ENCODE peak calls at places on chromosomes 3 and 15, in six cellular contexts. One of them, this sample, is unnamed. For H3K4me1, the result is how much of the 10 kb centered on the place peaks cover.

GRCh38 chr15:66405605-66406004 is 18.9 kb downstream of the MAP2K1 start:
- DNase-seq in mesenchymal stem cell: no peak
- DNase-seq in mesendoderm: no peak
- DNase-seq in IMR-90: peak
- DNase-seq in neuronal stem cell: no peak
- DNase-seq in H1: no peak
- DNase-seq in this sample: no peak

GRCh38 chr3:106337116-106337515 is 468.3 kb upstream of the CBLB start:
- DNase-seq in mesenchymal stem cell: no peak
- DNase-seq in H1: no peak
- DNase-seq in IMR-90: peak
- DNase-seq in neuronal stem cell: no peak
- DNase-seq in mesendoderm: no peak
- DNase-seq in this sample: no peak

GRCh38 chr3:150227839-150228238 is 180.3 kb upstream of the TSC22D2 start:
- DNase-seq in mesenchymal stem cell: peak
- DNase-seq in mesendoderm: peak
- DNase-seq in IMR-90: peak
- DNase-seq in neuronal stem cell: peak
- DNase-seq in H1: peak
- DNase-seq in this sample: peak

GRCh38 chr15:60044636-60045273 is 40.6 kb downstream of the FOXB1 start:
- DNase-seq in IMR-90: no peak
- DNase-seq in mesenchymal stem cell: no peak
- DNase-seq in neuronal stem cell: no peak
- DNase-seq in H1: no peak
- DNase-seq in mesendoderm: peak
- DNase-seq in this sample: no peak

GRCh38 chr15:88391700-88392099 is 75.5 kb downstream of the MRPL46 start:
- DNase-seq in mesendoderm: no peak
- DNase-seq in H1: no peak
- DNase-seq in neuronal stem cell: no peak
- DNase-seq in mesenchymal stem cell: no peak
- DNase-seq in IMR-90: no peak
- DNase-seq in this sample: no peak

GRCh38 chr3:184642623-184643308 is 69.1 kb downstream of the MAGEF1 start:
- DNase-seq in IMR-90: no peak
- DNase-seq in H1: no peak
- DNase-seq in neuronal stem cell: no peak
- DNase-seq in mesenchymal stem cell: no peak
- DNase-seq in mesendoderm: peak
- DNase-seq in this sample: no peak

GRCh38 chr15:40454904-40455391 is 14.2 kb downstream of the BAHD1 start:
- DNase-seq in mesendoderm: no peak
- DNase-seq in mesenchymal stem cell: peak
- DNase-seq in neuronal stem cell: no peak
- DNase-seq in IMR-90: peak
- DNase-seq in H1: no peak
- DNase-seq in this sample: no peak

GRCh38 chr3:149384911-149385321 is 7.5 kb upstream of the TM4SF1 start:
- DNase-seq in mesenchymal stem cell: peak
- DNase-seq in H1: no peak
- DNase-seq in IMR-90: peak
- DNase-seq in neuronal stem cell: no peak
- DNase-seq in mesendoderm: peak
- DNase-seq in this sample: no peak

GRCh38 chr3:106208979-106209378 is 340.2 kb upstream of the CBLB start:
- DNase-seq in mesenchymal stem cell: no peak
- DNase-seq in neuronal stem cell: no peak
- DNase-seq in H1: no peak
- DNase-seq in IMR-90: peak
- DNase-seq in mesendoderm: no peak
- DNase-seq in this sample: no peak

GRCh38 chr3:52843881-52844280 is 9.1 kb upstream of the MUSTN1 start:
- DNase-seq in IMR-90: no peak
- DNase-seq in mesenchymal stem cell: no peak
- DNase-seq in H1: no peak
- DNase-seq in mesendoderm: no peak
- DNase-seq in neuronal stem cell: no peak
- DNase-seq in this sample: no peak

GRCh38 chr15:42665827-42666226 is 71.1 kb downstream of the CDAN1 start:
- DNase-seq in mesenchymal stem cell: no peak
- DNase-seq in H1: no peak
- DNase-seq in mesendoderm: peak
- DNase-seq in neuronal stem cell: no peak
- DNase-seq in IMR-90: no peak
- DNase-seq in this sample: no peak

GRCh38 chr15:87547470-87548181 is 708.9 kb downstream of the NTRK3 start:
- DNase-seq in neuronal stem cell: no peak
- DNase-seq in IMR-90: no peak
- DNase-seq in mesenchymal stem cell: no peak
- DNase-seq in mesendoderm: no peak
- DNase-seq in H1: no peak
- DNase-seq in this sample: no peak

GRCh38 chr15:99167201-99167600 is 62.3 kb downstream of the SYNM start:
- DNase-seq in H1: no peak
- DNase-seq in IMR-90: no peak
- DNase-seq in mesenchymal stem cell: no peak
- DNase-seq in mesendoderm: no peak
- DNase-seq in neuronal stem cell: no peak
- DNase-seq in this sample: no peak

GRCh38 chr3:52062499-52062898 is 6.1 kb upstream of the DUSP7 start:
- DNase-seq in mesendoderm: no peak
- DNase-seq in neuronal stem cell: no peak
- DNase-seq in mesenchymal stem cell: peak
- DNase-seq in IMR-90: peak
- DNase-seq in H1: no peak
- DNase-seq in this sample: no peak

GRCh38 chr3:127078626-127079025 is 95.7 kb downstream of the PLXNA1 start:
- DNase-seq in neuronal stem cell: no peak
- DNase-seq in H1: no peak
- DNase-seq in mesendoderm: no peak
- DNase-seq in mesenchymal stem cell: no peak
- DNase-seq in IMR-90: no peak
- DNase-seq in this sample: no peak

GRCh38 chr3:31903686-31904431 is 77.2 kb downstream of the OSBPL10 start:
- DNase-seq in neuronal stem cell: no peak
- DNase-seq in mesenchymal stem cell: no peak
- DNase-seq in H1: no peak
- DNase-seq in IMR-90: no peak
- DNase-seq in mesendoderm: no peak
- DNase-seq in this sample: no peak

GRCh38 chr15:63715818-63716217 is 117.9 kb downstream of the HERC1 start:
- DNase-seq in mesenchymal stem cell: no peak
- DNase-seq in neuronal stem cell: no peak
- DNase-seq in mesendoderm: peak
- DNase-seq in H1: no peak
- DNase-seq in IMR-90: no peak
- DNase-seq in this sample: no peak

GRCh38 chr3:14430706-14431470 is 28.5 kb downstream of the SLC6A6 start:
- DNase-seq in mesendoderm: no peak
- DNase-seq in neuronal stem cell: no peak
- DNase-seq in IMR-90: no peak
- DNase-seq in mesenchymal stem cell: peak
- DNase-seq in H1: no peak
- DNase-seq in this sample: no peak

GRCh38 chr3:112512320-112512719 is 13.0 kb upstream of the BTLA start:
- DNase-seq in neuronal stem cell: peak
- DNase-seq in IMR-90: no peak
- DNase-seq in H1: no peak
- DNase-seq in mesendoderm: peak
- DNase-seq in mesenchymal stem cell: no peak
- DNase-seq in this sample: no peak

GRCh38 chr3:162437480-162437879 is 940.9 kb downstream of the OTOL1 start:
- DNase-seq in mesenchymal stem cell: peak
- DNase-seq in neuronal stem cell: no peak
- DNase-seq in H1: no peak
- DNase-seq in mesendoderm: no peak
- DNase-seq in IMR-90: peak
- DNase-seq in this sample: no peak

GRCh38 chr3:112519424-112520001 is 20.2 kb upstream of the BTLA start:
- DNase-seq in H1: no peak
- DNase-seq in neuronal stem cell: peak
- DNase-seq in IMR-90: peak
- DNase-seq in mesenchymal stem cell: peak
- DNase-seq in mesendoderm: peak
- DNase-seq in this sample: no peak

GRCh38 chr3:117695321-117695720 is 985.7 kb downstream of the TUSC7 start:
- DNase-seq in mesendoderm: no peak
- DNase-seq in IMR-90: peak
- DNase-seq in neuronal stem cell: no peak
- DNase-seq in mesenchymal stem cell: no peak
- DNase-seq in H1: no peak
- DNase-seq in this sample: no peak

GRCh38 chr3:46952813-46953212 is 23.7 kb downstream of the CCDC12 start:
- DNase-seq in mesendoderm: no peak
- DNase-seq in neuronal stem cell: no peak
- DNase-seq in H1: no peak
- DNase-seq in IMR-90: no peak
- DNase-seq in mesenchymal stem cell: no peak
- DNase-seq in this sample: no peak

GRCh38 chr3:46954178-46954577 is 22.4 kb downstream of the CCDC12 start:
- DNase-seq in mesenchymal stem cell: no peak
- DNase-seq in neuronal stem cell: no peak
- DNase-seq in H1: no peak
- DNase-seq in IMR-90: no peak
- DNase-seq in mesendoderm: no peak
- DNase-seq in this sample: no peak

GRCh38 chr3:46955801-46956259 is 20.7 kb downstream of the CCDC12 start:
- DNase-seq in mesenchymal stem cell: peak
- DNase-seq in mesendoderm: no peak
- DNase-seq in neuronal stem cell: no peak
- DNase-seq in IMR-90: peak
- DNase-seq in H1: no peak
- DNase-seq in this sample: no peak

GRCh38 chr3:46955157-46955556 is 21.4 kb downstream of the CCDC12 start:
- DNase-seq in H1: no peak
- DNase-seq in mesenchymal stem cell: no peak
- DNase-seq in IMR-90: no peak
- DNase-seq in neuronal stem cell: no peak
- DNase-seq in mesendoderm: no peak
- DNase-seq in this sample: no peak

GRCh38 chr3:46953265-46954010 is 23.1 kb downstream of the CCDC12 start:
- DNase-seq in H1: no peak
- DNase-seq in neuronal stem cell: no peak
- DNase-seq in IMR-90: no peak
- DNase-seq in mesenchymal stem cell: no peak
- DNase-seq in mesendoderm: no peak
- DNase-seq in this sample: no peak
- H3K4me1 ChIP-seq in H1: under half
- H3K4me1 ChIP-seq in neuronal stem cell: under half
- H3K4me1 ChIP-seq in IMR-90: under half
- H3K4me1 ChIP-seq in mesenchymal stem cell: under half
- H3K4me1 ChIP-seq in mesendoderm: under half
- H3K4me1 ChIP-seq in this sample: under half

DNA sequence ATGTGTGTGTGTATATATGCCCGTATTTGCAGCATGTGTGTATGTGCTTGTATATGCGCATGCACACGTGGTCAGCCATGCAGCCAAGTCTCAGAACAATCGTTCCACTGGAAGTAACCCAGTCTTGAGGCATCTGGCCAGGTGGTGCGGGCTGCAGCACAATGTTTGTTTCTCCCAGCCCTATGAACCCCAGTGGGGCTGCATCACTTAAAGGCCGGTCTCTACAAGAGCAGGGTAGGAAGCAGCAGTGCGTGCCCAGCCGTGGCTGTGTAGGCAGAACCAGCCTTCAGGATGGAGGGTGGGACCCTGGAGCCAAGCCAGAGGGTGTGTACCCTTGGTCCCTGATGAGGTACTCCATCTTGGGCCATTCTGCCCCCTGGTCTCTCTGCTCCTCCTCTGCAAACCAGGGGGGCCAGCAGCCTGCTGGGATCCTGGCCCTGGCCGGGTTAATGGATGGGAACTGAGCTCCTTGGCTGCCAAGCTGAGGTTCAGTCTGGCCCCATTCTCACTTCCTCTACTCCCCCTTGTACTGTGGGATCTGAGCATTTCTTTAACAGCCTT is 11.8 kb downstream of the KLF13 start:
- DNase-seq in H1: no peak
- DNase-seq in IMR-90: no peak
- DNase-seq in mesendoderm: no peak
- DNase-seq in neuronal stem cell: no peak
- DNase-seq in mesenchymal stem cell: no peak
- DNase-seq in this sample: no peak
- H3K4ac ChIP-seq in H1: no peak
- H3K4ac ChIP-seq in IMR-90: peak
- H3K4ac ChIP-seq in mesendoderm: no peak
- H3K4ac ChIP-seq in neuronal stem cell: no peak
- H3K4ac ChIP-seq in mesenchymal stem cell: peak
- H3K4ac ChIP-seq in this sample: no peak

GRCh38 chr3:123024056-123024455 is 3.5 kb downstream of the SEMA5B start:
- DNase-seq in mesendoderm: no peak
- DNase-seq in mesenchymal stem cell: no peak
- DNase-seq in H1: no peak
- DNase-seq in IMR-90: no peak
- DNase-seq in neuronal stem cell: no peak
- DNase-seq in this sample: no peak

GRCh38 chr3:123021388-123021787 is 6.2 kb downstream of the SEMA5B start:
- DNase-seq in mesendoderm: peak
- DNase-seq in H1: no peak
- DNase-seq in neuronal stem cell: no peak
- DNase-seq in mesenchymal stem cell: no peak
- DNase-seq in IMR-90: no peak
- DNase-seq in this sample: peak

GRCh38 chr3:123019591-123019990 is 8.0 kb downstream of the SEMA5B start:
- DNase-seq in mesendoderm: no peak
- DNase-seq in IMR-90: no peak
- DNase-seq in H1: no peak
- DNase-seq in neuronal stem cell: no peak
- DNase-seq in mesenchymal stem cell: no peak
- DNase-seq in this sample: no peak

GRCh38 chr3:123020709-123021108 is 6.9 kb downstream of the SEMA5B start:
- DNase-seq in mesendoderm: no peak
- DNase-seq in mesenchymal stem cell: no peak
- DNase-seq in IMR-90: no peak
- DNase-seq in neuronal stem cell: no peak
- DNase-seq in H1: no peak
- DNase-seq in this sample: no peak

DNA sequence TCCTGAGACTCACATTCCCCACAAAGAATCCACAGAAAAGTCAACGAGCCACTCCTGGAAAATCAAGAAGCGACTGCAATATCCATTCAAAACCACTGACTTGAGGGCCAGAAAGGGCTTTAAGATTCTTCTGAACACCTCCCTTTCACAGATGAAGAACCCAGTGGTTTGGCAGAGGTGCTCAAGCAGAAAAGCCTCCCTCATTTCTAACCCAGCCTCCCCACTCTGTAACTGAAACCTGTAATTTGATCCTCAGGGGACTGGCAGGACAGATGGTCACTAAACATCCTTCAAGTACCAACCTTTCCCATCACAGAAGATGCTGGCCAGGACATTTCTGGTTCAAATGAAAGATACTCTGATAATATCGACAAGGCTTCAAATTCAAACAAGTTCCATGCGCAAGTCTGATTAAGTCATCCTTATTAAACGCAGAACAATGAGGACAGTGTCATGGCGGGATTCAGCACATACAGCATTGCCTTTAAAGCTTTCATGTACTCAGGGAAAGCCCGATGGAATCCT is 5.5 kb downstream of the SEMA5B start:
- DNase-seq in mesendoderm: no peak
- DNase-seq in H1: no peak
- DNase-seq in mesenchymal stem cell: no peak
- DNase-seq in IMR-90: no peak
- DNase-seq in neuronal stem cell: no peak
- DNase-seq in this sample: no peak
- H3K4me1 ChIP-seq in mesendoderm: under half
- H3K4me1 ChIP-seq in H1: under half
- H3K4me1 ChIP-seq in mesenchymal stem cell: under half
- H3K4me1 ChIP-seq in IMR-90: under half
- H3K4me1 ChIP-seq in neuronal stem cell: under half
- H3K4me1 ChIP-seq in this sample: under half

GRCh38 chr3:135990903-135991302 is 25.4 kb downstream of the PPP2R3A start:
- DNase-seq in mesendoderm: no peak
- DNase-seq in mesenchymal stem cell: no peak
- DNase-seq in neuronal stem cell: no peak
- DNase-seq in IMR-90: no peak
- DNase-seq in H1: no peak
- DNase-seq in this sample: no peak
- H3K4ac ChIP-seq in mesendoderm: no peak
- H3K4ac ChIP-seq in mesenchymal stem cell: no peak
- H3K4ac ChIP-seq in neuronal stem cell: no peak
- H3K4ac ChIP-seq in IMR-90: peak
- H3K4ac ChIP-seq in H1: no peak
- H3K4ac ChIP-seq in this sample: no peak